ENCODE peak calls at places on chromosome 21, in seven cellular contexts. L, P, I, O, Q, J and N are unnamed samples.

GRCh38 chr21:14479387-14479786 is 66.7 kb downstream of the SAMSN1 start:
- DNase-seq in P (no peak), Q (no peak), L (no peak), J (no peak), O (no peak), I (no peak), N (no peak)

GRCh38 chr21:26572668-26573381 is at the start of gene CYYR1:
- DNase-seq in I (no peak), L (no peak), P (no peak), Q (no peak), O (no peak), J (no peak), N (peak)

GRCh38 chr21:36790616-36791015 is 91.7 kb downstream of the SIM2 start:
- DNase-seq in J (no peak), O (no peak), I (no peak), L (no peak), P (no peak), Q (no peak), N (no peak)

GRCh38 chr21:35565204-35565611 is 495.1 kb downstream of the SETD4 start:
- DNase-seq in L (no peak), Q (peak), J (no peak), I (peak), P (no peak), O (no peak), N (peak)

GRCh38 chr21:26850116-26850643 is 5.0 kb upstream of the ADAMTS1 start:
- DNase-seq in J (no peak), Q (no peak), P (no peak), O (no peak), I (no peak), L (no peak), N (no peak)

GRCh38 chr21:38277501-38278111 is 20.8 kb downstream of the KCNJ15 start:
- DNase-seq in O (no peak), Q (peak), J (no peak), P (no peak), I (peak), L (no peak), N (peak)

GRCh38 chr21:18369115-18369514 is 34.5 kb downstream of the TMPRSS15 start:
- DNase-seq in I (no peak), L (peak), O (no peak), J (no peak), P (no peak), Q (no peak), N (no peak)

GRCh38 chr21:45103966-45104520 is 29.7 kb downstream of the ADARB1 start:
- DNase-seq in I (no peak), J (no peak), P (no peak), O (no peak), L (no peak), Q (no peak), N (no peak)

GRCh38 chr21:15978158-15978805 is 248.5 kb downstream of the USP25 start:
- DNase-seq in L (no peak), P (no peak), Q (no peak), O (no peak), J (no peak), I (no peak), N (peak)

GRCh38 chr21:27346041-27346448 is 379.2 kb upstream of the ADAMTS5 start:
- DNase-seq in P (no peak), J (no peak), L (no peak), Q (no peak), O (no peak), I (no peak), N (peak)

GRCh38 chr21:42685954-42686500 is 32.6 kb downstream of the PDE9A start:
- DNase-seq in Q (no peak), O (no peak), J (no peak), L (no peak), P (no peak), I (no peak), N (no peak)

GRCh38 chr21:37195649-37196048 is 71.5 kb downstream of the VPS26C start:
- DNase-seq in Q (no peak), P (no peak), O (no peak), J (no peak), I (no peak), L (no peak), N (no peak)

GRCh38 chr21:40512590-40512989 is 334.4 kb downstream of the DSCAM start:
- DNase-seq in J (no peak), O (no peak), I (no peak), Q (no peak), P (no peak), L (peak), N (no peak)

GRCh38 chr21:14862794-14863720 is 201.7 kb downstream of the NRIP1 start:
- DNase-seq in I (no peak), J (no peak), O (no peak), Q (no peak), L (no peak), P (no peak), N (peak)

GRCh38 chr21:34910396-34910795 is 138.7 kb downstream of the RUNX1 start:
- DNase-seq in O (no peak), J (no peak), L (no peak), P (no peak), I (no peak), Q (no peak), N (no peak)

GRCh38 chr21:34728479-34728878 is 59.7 kb downstream of the CLIC6 start:
- DNase-seq in Q (no peak), J (no peak), P (no peak), O (no peak), I (no peak), L (no peak), N (no peak)

GRCh38 chr21:33801424-33802405 is 113.9 kb downstream of the ATP5PO start:
- DNase-seq in Q (peak), J (no peak), O (peak), P (no peak), L (peak), I (peak), N (peak)

GRCh38 chr21:14535702-14536101 is 10.4 kb downstream of the SAMSN1 start:
- DNase-seq in J (no peak), P (no peak), L (no peak), I (no peak), Q (no peak), O (no peak), N (no peak)

GRCh38 chr21:44487831-44488230 is 32.5 kb downstream of the LRRC3 start:
- DNase-seq in Q (no peak), L (peak), I (peak), J (peak), O (no peak), P (no peak), N (no peak)